ENCODE peak calls at places on chromosome 14, in four cellular contexts. L is HAP-1, N is heart left ventricle, D is left lung. U is an unnamed sample.

GRCh38 chr14:89977668-89978067 is 21.9 kb downstream of the TDP1 start:
- DNase-seq in L (no peak), N (no peak), D (no peak), U (no peak)

GRCh38 chr14:105201156-105201927 is 20.2 kb upstream of the NUDT14 start:
- DNase-seq in L (no peak), N (no peak), D (no peak), U (no peak)

GRCh38 chr14:34322940-34323418 is 139.1 kb downstream of the SPTSSA start:
- DNase-seq in L (peak), N (peak), D (peak), U (peak)

GRCh38 chr14:23071244-23071974 is 14.1 kb upstream of the CDH24 start:
- DNase-seq in L (peak), N (peak), D (peak), U (peak)

GRCh38 chr14:91388551-91388975 is 29.1 kb downstream of the CCDC88C start:
- DNase-seq in L (no peak), N (no peak), D (no peak), U (no peak)

GRCh38 chr14:104439625-104440024 is 139.9 kb upstream of the C14orf180 start:
- DNase-seq in L (no peak), N (no peak), D (peak), U (no peak)

GRCh38 chr14:100775831-100776591 is 49.3 kb downstream of the DLK1 start:
- DNase-seq in L (peak), N (no peak), D (no peak), U (no peak)

GRCh38 chr14:104277416-104278213 is 139.2 kb downstream of the KIF26A start:
- DNase-seq in L (no peak), N (no peak), D (peak), U (peak)

GRCh38 chr14:97217094-97217885 is 420.1 kb downstream of the VRK1 start:
- DNase-seq in L (no peak), N (no peak), D (no peak), U (no peak)

GRCh38 chr14:35374273-35374681 is 30.3 kb downstream of the NFKBIA start:
- DNase-seq in L (no peak), N (no peak), D (no peak), U (no peak)

GRCh38 chr14:105384041-105384557 is 14.2 kb upstream of the TEX22 start:
- DNase-seq in L (no peak), N (no peak), D (peak), U (no peak)

GRCh38 chr14:71711619-71712018 is 220.6 kb upstream of the RGS6 start:
- DNase-seq in L (peak), N (no peak), D (no peak), U (no peak)

GRCh38 chr14:91956616-91957015 is 9.1 kb upstream of the FBLN5 start:
- DNase-seq in L (no peak), N (no peak), D (no peak), U (no peak)

GRCh38 chr14:68950111-68950510 is 29.0 kb downstream of the ACTN1 start:
- DNase-seq in L (no peak), N (no peak), D (no peak), U (no peak)

GRCh38 chr14:105853089-105853906 is 326.9 kb downstream of the TMEM121 start:
- DNase-seq in L (no peak), N (no peak), D (peak), U (no peak)

GRCh38 chr14:101593411-101594181 is 32.3 kb downstream of the DIO3 start:
- DNase-seq in L (no peak), N (no peak), D (peak), U (no peak)

GRCh38 chr14:72503271-72503670 is 390.6 kb downstream of the DPF3 start:
- DNase-seq in L (no peak), N (no peak), D (no peak), U (no peak)

GRCh38 chr14:67428501-67429031 is 16.6 kb upstream of the PLEK2 start:
- DNase-seq in L (no peak), N (no peak), D (no peak), U (no peak)

GRCh38 chr14:70317969-70318634 is 41.4 kb downstream of the COX16 start:
- DNase-seq in L (peak), N (no peak), D (no peak), U (no peak)

GRCh38 chr14:55446833-55447232 is 6.4 kb upstream of the TBPL2 start:
- DNase-seq in L (no peak), N (no peak), D (no peak), U (no peak)

GRCh38 chr14:103275000-103275399 is 59.0 kb upstream of the EIF5 start:
- DNase-seq in L (no peak), N (no peak), D (no peak), U (no peak)

GRCh38 chr14:103273847-103274615 is 60.0 kb upstream of the EIF5 start:
- DNase-seq in L (no peak), N (no peak), D (no peak), U (no peak)

GRCh38 chr14:103271189-103271588 is 62.8 kb upstream of the EIF5 start:
- DNase-seq in L (no peak), N (no peak), D (no peak), U (no peak)

GRCh38 chr14:103273145-103273846 is 60.7 kb upstream of the EIF5 start:
- DNase-seq in L (no peak), N (no peak), D (peak), U (no peak)
- H3K4me3 ChIP-seq in L (no peak), N (peak), D (peak), U (peak)

GRCh38 chr14:53006931-53007330 is 56.1 kb upstream of the FERMT2 start:
- DNase-seq in L (no peak), N (no peak), D (no peak), U (no peak)

GRCh38 chr14:53010193-53010592 is 59.3 kb upstream of the FERMT2 start:
- DNase-seq in L (no peak), N (no peak), D (no peak), U (no peak)

GRCh38 chr14:53016491-53016890 is 65.6 kb upstream of the FERMT2 start:
- DNase-seq in L (no peak), N (no peak), D (no peak), U (no peak)

GRCh38 chr14:53016919-53017318 is 66.1 kb upstream of the FERMT2 start:
- DNase-seq in L (no peak), N (no peak), D (no peak), U (no peak)

DNA sequence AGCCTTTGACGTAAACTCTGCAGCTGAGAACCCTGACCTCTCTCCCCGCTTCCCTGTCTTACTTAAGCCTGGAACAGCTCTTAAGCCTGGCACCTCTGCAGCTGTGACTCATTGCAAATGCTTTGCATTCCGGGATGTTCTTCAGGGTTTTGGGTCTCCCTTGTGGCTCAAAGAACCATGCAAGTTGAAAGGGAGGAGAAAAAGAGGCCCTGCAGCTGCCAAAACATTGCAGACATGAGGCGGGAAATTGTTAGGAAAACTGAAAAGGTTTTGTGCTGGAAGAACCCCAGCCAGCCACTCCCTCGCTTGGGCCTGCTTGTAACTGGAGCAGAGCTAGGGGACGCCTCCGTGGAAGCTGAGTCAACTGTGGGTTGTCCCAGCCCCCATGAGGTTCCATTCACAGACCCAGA is 60.2 kb upstream of the FERMT2 start:
- DNase-seq in L (no peak), N (peak), D (no peak), U (peak)
- H3K4me3 ChIP-seq in L (no peak), N (no peak), D (no peak), U (no peak)

GRCh38 chr14:29927596-29928341 is at the start of gene PRKD1:
- DNase-seq in L (peak), N (peak), D (peak), U (peak)

GRCh38 chr14:29925106-29925722 is 2.4 kb downstream of the PRKD1 start:
- DNase-seq in L (peak), N (no peak), D (no peak), U (no peak)

GRCh38 chr14:29925736-29926135 is 1.9 kb downstream of the PRKD1 start:
- DNase-seq in L (no peak), N (no peak), D (no peak), U (no peak)

GRCh38 chr14:29926701-29927595 is 699 bp downstream of the PRKD1 start:
- DNase-seq in L (peak), N (peak), D (peak), U (peak)

GRCh38 chr14:29926228-29926627 is 1.4 kb downstream of the PRKD1 start:
- DNase-seq in L (peak), N (no peak), D (no peak), U (no peak)
- H3K4me3 ChIP-seq in L (peak), N (peak), D (peak), U (peak)

GRCh38 chr14:103220982-103221641 is 97.9 kb downstream of the TNFAIP2 start:
- DNase-seq in L (no peak), N (no peak), D (no peak), U (no peak)
- H3K4me3 ChIP-seq in L (no peak), N (peak), D (no peak), U (peak)